ENCODE peak calls at places on chromosomes 4 and X, in ten cellular contexts. One of them, this sample, is unnamed.

GRCh38 chr4:113919611-113920010 is 59.8 kb downstream of the ARSJ start:
- DNase-seq in breast epithelium: no peak
- DNase-seq in endothelial cell of umbilical vein: no peak
- DNase-seq in WTC11: no peak
- DNase-seq in heart left ventricle: no peak
- DNase-seq in NCI-H1092: no peak
- DNase-seq in MV-4-11: no peak
- DNase-seq in testis: no peak
- DNase-seq in nephron progenitor cell: no peak
- DNase-seq in memory B cell: no peak
- DNase-seq in this sample: no peak

GRCh38 chr4:90495936-90496335 is 368.7 kb downstream of the CCSER1 start:
- DNase-seq in breast epithelium: no peak
- DNase-seq in endothelial cell of umbilical vein: no peak
- DNase-seq in WTC11: no peak
- DNase-seq in heart left ventricle: no peak
- DNase-seq in NCI-H1092: no peak
- DNase-seq in MV-4-11: no peak
- DNase-seq in testis: no peak
- DNase-seq in nephron progenitor cell: no peak
- DNase-seq in memory B cell: no peak
- DNase-seq in this sample: no peak

GRCh38 chr4:31039382-31039781 is 319.2 kb downstream of the PCDH7 start:
- DNase-seq in breast epithelium: no peak
- DNase-seq in endothelial cell of umbilical vein: no peak
- DNase-seq in WTC11: no peak
- DNase-seq in heart left ventricle: no peak
- DNase-seq in NCI-H1092: no peak
- DNase-seq in MV-4-11: no peak
- DNase-seq in testis: no peak
- DNase-seq in nephron progenitor cell: no peak
- DNase-seq in memory B cell: no peak
- DNase-seq in this sample: no peak

GRCh38 chrX:92247076-92247475 is 467.9 kb downstream of the PCDH11X start:
- DNase-seq in breast epithelium: no peak
- DNase-seq in endothelial cell of umbilical vein: no peak
- DNase-seq in WTC11: no peak
- DNase-seq in heart left ventricle: no peak
- DNase-seq in NCI-H1092: no peak
- DNase-seq in MV-4-11: no peak
- DNase-seq in testis: no peak
- DNase-seq in nephron progenitor cell: no peak
- DNase-seq in memory B cell: no peak
- DNase-seq in this sample: no peak

GRCh38 chrX:77447339-77448149 is at the start of gene FGF16:
- DNase-seq in breast epithelium: no peak
- DNase-seq in endothelial cell of umbilical vein: peak
- DNase-seq in WTC11: peak
- DNase-seq in heart left ventricle: no peak
- DNase-seq in NCI-H1092: no peak
- DNase-seq in MV-4-11: no peak
- DNase-seq in testis: no peak
- DNase-seq in nephron progenitor cell: peak
- DNase-seq in memory B cell: no peak
- DNase-seq in this sample: peak

GRCh38 chrX:75156537-75156945 is 458 bp upstream of the ABCB7 start:
- DNase-seq in breast epithelium: no peak
- DNase-seq in endothelial cell of umbilical vein: peak
- DNase-seq in WTC11: no peak
- DNase-seq in heart left ventricle: no peak
- DNase-seq in NCI-H1092: no peak
- DNase-seq in MV-4-11: peak
- DNase-seq in testis: no peak
- DNase-seq in nephron progenitor cell: no peak
- DNase-seq in memory B cell: no peak
- DNase-seq in this sample: no peak

GRCh38 chr4:67456577-67457196 is 88.6 kb downstream of the CENPC start:
- DNase-seq in breast epithelium: no peak
- DNase-seq in endothelial cell of umbilical vein: no peak
- DNase-seq in WTC11: no peak
- DNase-seq in heart left ventricle: no peak
- DNase-seq in NCI-H1092: no peak
- DNase-seq in MV-4-11: peak
- DNase-seq in testis: peak
- DNase-seq in nephron progenitor cell: no peak
- DNase-seq in memory B cell: no peak
- DNase-seq in this sample: no peak

GRCh38 chrX:6861456-6861855 is 286.1 kb upstream of the STS start:
- DNase-seq in breast epithelium: no peak
- DNase-seq in endothelial cell of umbilical vein: no peak
- DNase-seq in WTC11: no peak
- DNase-seq in heart left ventricle: no peak
- DNase-seq in NCI-H1092: no peak
- DNase-seq in MV-4-11: no peak
- DNase-seq in testis: no peak
- DNase-seq in nephron progenitor cell: no peak
- DNase-seq in memory B cell: no peak
- DNase-seq in this sample: no peak

GRCh38 chr4:118173956-118174355 is 139.7 kb downstream of the NDST3 start:
- DNase-seq in breast epithelium: no peak
- DNase-seq in endothelial cell of umbilical vein: peak
- DNase-seq in WTC11: no peak
- DNase-seq in heart left ventricle: no peak
- DNase-seq in NCI-H1092: no peak
- DNase-seq in MV-4-11: peak
- DNase-seq in testis: no peak
- DNase-seq in nephron progenitor cell: no peak
- DNase-seq in memory B cell: no peak
- DNase-seq in this sample: no peak

GRCh38 chr4:33930497-33930896 is 2313.8 kb downstream of the ARAP2 start:
- DNase-seq in breast epithelium: no peak
- DNase-seq in endothelial cell of umbilical vein: no peak
- DNase-seq in WTC11: no peak
- DNase-seq in heart left ventricle: no peak
- DNase-seq in NCI-H1092: no peak
- DNase-seq in MV-4-11: no peak
- DNase-seq in testis: no peak
- DNase-seq in nephron progenitor cell: no peak
- DNase-seq in memory B cell: no peak
- DNase-seq in this sample: no peak

GRCh38 chr4:142336251-142336934 is 509.7 kb downstream of the INPP4B start:
- DNase-seq in breast epithelium: no peak
- DNase-seq in endothelial cell of umbilical vein: no peak
- DNase-seq in WTC11: no peak
- DNase-seq in heart left ventricle: no peak
- DNase-seq in NCI-H1092: no peak
- DNase-seq in MV-4-11: no peak
- DNase-seq in testis: no peak
- DNase-seq in nephron progenitor cell: no peak
- DNase-seq in memory B cell: no peak
- DNase-seq in this sample: no peak

GRCh38 chr4:117478702-117479101 is 393.3 kb upstream of the TRAM1L1 start:
- DNase-seq in breast epithelium: no peak
- DNase-seq in endothelial cell of umbilical vein: no peak
- DNase-seq in WTC11: no peak
- DNase-seq in heart left ventricle: no peak
- DNase-seq in NCI-H1092: no peak
- DNase-seq in MV-4-11: no peak
- DNase-seq in testis: no peak
- DNase-seq in nephron progenitor cell: no peak
- DNase-seq in memory B cell: no peak
- DNase-seq in this sample: no peak

GRCh38 chr4:1045595-1046201 is 34.3 kb downstream of the FGFRL1 start:
- DNase-seq in breast epithelium: no peak
- DNase-seq in endothelial cell of umbilical vein: no peak
- DNase-seq in WTC11: no peak
- DNase-seq in heart left ventricle: no peak
- DNase-seq in NCI-H1092: no peak
- DNase-seq in MV-4-11: no peak
- DNase-seq in testis: no peak
- DNase-seq in nephron progenitor cell: no peak
- DNase-seq in memory B cell: no peak
- DNase-seq in this sample: peak

GRCh38 chr4:183541081-183542045 is 36.5 kb downstream of the ING2 start:
- DNase-seq in breast epithelium: no peak
- DNase-seq in endothelial cell of umbilical vein: no peak
- DNase-seq in WTC11: peak
- DNase-seq in heart left ventricle: no peak
- DNase-seq in NCI-H1092: no peak
- DNase-seq in MV-4-11: no peak
- DNase-seq in testis: peak
- DNase-seq in nephron progenitor cell: peak
- DNase-seq in memory B cell: no peak
- DNase-seq in this sample: peak

GRCh38 chrX:129525162-129525561 is 1.9 kb upstream of the SMARCA1 start:
- DNase-seq in breast epithelium: no peak
- DNase-seq in endothelial cell of umbilical vein: no peak
- DNase-seq in WTC11: no peak
- DNase-seq in heart left ventricle: no peak
- DNase-seq in NCI-H1092: no peak
- DNase-seq in MV-4-11: no peak
- DNase-seq in testis: no peak
- DNase-seq in nephron progenitor cell: no peak
- DNase-seq in memory B cell: no peak
- DNase-seq in this sample: no peak

GRCh38 chrX:1167466-1167865 is 45.0 kb downstream of the CRLF2 start:
- DNase-seq in breast epithelium: no peak
- DNase-seq in endothelial cell of umbilical vein: no peak
- DNase-seq in WTC11: no peak
- DNase-seq in heart left ventricle: no peak
- DNase-seq in NCI-H1092: no peak
- DNase-seq in MV-4-11: no peak
- DNase-seq in testis: no peak
- DNase-seq in nephron progenitor cell: no peak
- DNase-seq in memory B cell: no peak
- DNase-seq in this sample: no peak

GRCh38 chr4:183173580-183174526 is 74.8 kb downstream of the WWC2 start:
- DNase-seq in breast epithelium: no peak
- DNase-seq in endothelial cell of umbilical vein: peak
- DNase-seq in WTC11: peak
- DNase-seq in heart left ventricle: no peak
- DNase-seq in NCI-H1092: no peak
- DNase-seq in MV-4-11: no peak
- DNase-seq in testis: no peak
- DNase-seq in nephron progenitor cell: no peak
- DNase-seq in memory B cell: no peak
- DNase-seq in this sample: no peak

GRCh38 chr4:56330691-56331090 is 56.6 kb downstream of the AASDH start:
- DNase-seq in breast epithelium: no peak
- DNase-seq in endothelial cell of umbilical vein: no peak
- DNase-seq in WTC11: no peak
- DNase-seq in heart left ventricle: no peak
- DNase-seq in NCI-H1092: no peak
- DNase-seq in MV-4-11: no peak
- DNase-seq in testis: no peak
- DNase-seq in nephron progenitor cell: no peak
- DNase-seq in memory B cell: no peak
- DNase-seq in this sample: no peak

GRCh38 chr4:7332216-7333023 is 102.3 kb downstream of the PSAPL1 start:
- DNase-seq in breast epithelium: peak
- DNase-seq in endothelial cell of umbilical vein: no peak
- DNase-seq in WTC11: no peak
- DNase-seq in heart left ventricle: peak
- DNase-seq in NCI-H1092: no peak
- DNase-seq in MV-4-11: no peak
- DNase-seq in testis: peak
- DNase-seq in nephron progenitor cell: no peak
- DNase-seq in memory B cell: no peak
- DNase-seq in this sample: peak

GRCh38 chr4:61003301-61003700 is 196.8 kb upstream of the ADGRL3 start:
- DNase-seq in breast epithelium: no peak
- DNase-seq in endothelial cell of umbilical vein: no peak
- DNase-seq in WTC11: no peak
- DNase-seq in heart left ventricle: no peak
- DNase-seq in NCI-H1092: no peak
- DNase-seq in MV-4-11: no peak
- DNase-seq in testis: no peak
- DNase-seq in nephron progenitor cell: no peak
- DNase-seq in memory B cell: no peak
- DNase-seq in this sample: no peak

GRCh38 chr4:5753766-5754528 is 42.9 kb downstream of the EVC start:
- DNase-seq in breast epithelium: no peak
- DNase-seq in endothelial cell of umbilical vein: peak
- DNase-seq in WTC11: no peak
- DNase-seq in heart left ventricle: no peak
- DNase-seq in NCI-H1092: no peak
- DNase-seq in MV-4-11: no peak
- DNase-seq in testis: no peak
- DNase-seq in nephron progenitor cell: no peak
- DNase-seq in memory B cell: no peak
- DNase-seq in this sample: no peak